ENCODE peak calls at places on chromosomes 5 and 9, in eight cellular contexts. One of them, this sample, is unnamed.

GRCh38 chr5:111259636-111260035 is 35.5 kb downstream of the CAMK4 start:
- DNase-seq in H9: no peak
- DNase-seq in midbrain: no peak
- DNase-seq in stimulated activated CD4-positive, alpha-beta T cell treated with anti-CD3 and anti-CD28 coated beads, Interleukin-15, amount 100 ng/mL, for 1 hour: no peak
- DNase-seq in naive thymus-derived CD8-positive, alpha-beta T cell: no peak
- DNase-seq in AG04449: no peak
- DNase-seq in SK-MEL-5: no peak
- DNase-seq in cardiac fibroblast: no peak
- DNase-seq in this sample: no peak

GRCh38 chr5:180808461-180809000 is 5.9 kb upstream of the MGAT1 start:
- DNase-seq in H9: no peak
- DNase-seq in midbrain: no peak
- DNase-seq in stimulated activated CD4-positive, alpha-beta T cell treated with anti-CD3 and anti-CD28 coated beads, Interleukin-15, amount 100 ng/mL, for 1 hour: no peak
- DNase-seq in naive thymus-derived CD8-positive, alpha-beta T cell: no peak
- DNase-seq in AG04449: no peak
- DNase-seq in SK-MEL-5: no peak
- DNase-seq in cardiac fibroblast: no peak
- DNase-seq in this sample: no peak

GRCh38 chr5:143143973-143144372 is 259.5 kb downstream of the NR3C1 start:
- DNase-seq in H9: no peak
- DNase-seq in midbrain: no peak
- DNase-seq in stimulated activated CD4-positive, alpha-beta T cell treated with anti-CD3 and anti-CD28 coated beads, Interleukin-15, amount 100 ng/mL, for 1 hour: no peak
- DNase-seq in naive thymus-derived CD8-positive, alpha-beta T cell: no peak
- DNase-seq in AG04449: no peak
- DNase-seq in SK-MEL-5: no peak
- DNase-seq in cardiac fibroblast: peak
- DNase-seq in this sample: peak

GRCh38 chr5:172129174-172129764 is 58.8 kb downstream of the STK10 start:
- DNase-seq in H9: no peak
- DNase-seq in midbrain: no peak
- DNase-seq in stimulated activated CD4-positive, alpha-beta T cell treated with anti-CD3 and anti-CD28 coated beads, Interleukin-15, amount 100 ng/mL, for 1 hour: no peak
- DNase-seq in naive thymus-derived CD8-positive, alpha-beta T cell: no peak
- DNase-seq in AG04449: no peak
- DNase-seq in SK-MEL-5: no peak
- DNase-seq in cardiac fibroblast: no peak
- DNase-seq in this sample: no peak

GRCh38 chr9:130337784-130338380 is 72.3 kb downstream of the HMCN2 start:
- DNase-seq in H9: no peak
- DNase-seq in midbrain: no peak
- DNase-seq in stimulated activated CD4-positive, alpha-beta T cell treated with anti-CD3 and anti-CD28 coated beads, Interleukin-15, amount 100 ng/mL, for 1 hour: no peak
- DNase-seq in naive thymus-derived CD8-positive, alpha-beta T cell: no peak
- DNase-seq in AG04449: no peak
- DNase-seq in SK-MEL-5: no peak
- DNase-seq in cardiac fibroblast: no peak
- DNase-seq in this sample: no peak

GRCh38 chr9:12640866-12641636 is 52.1 kb upstream of the TYRP1 start:
- DNase-seq in H9: no peak
- DNase-seq in midbrain: no peak
- DNase-seq in stimulated activated CD4-positive, alpha-beta T cell treated with anti-CD3 and anti-CD28 coated beads, Interleukin-15, amount 100 ng/mL, for 1 hour: no peak
- DNase-seq in naive thymus-derived CD8-positive, alpha-beta T cell: no peak
- DNase-seq in AG04449: no peak
- DNase-seq in SK-MEL-5: peak
- DNase-seq in cardiac fibroblast: no peak
- DNase-seq in this sample: no peak

GRCh38 chr9:136107155-136107952 is 11.3 kb downstream of the TMEM250 start:
- DNase-seq in H9: peak
- DNase-seq in midbrain: no peak
- DNase-seq in stimulated activated CD4-positive, alpha-beta T cell treated with anti-CD3 and anti-CD28 coated beads, Interleukin-15, amount 100 ng/mL, for 1 hour: no peak
- DNase-seq in naive thymus-derived CD8-positive, alpha-beta T cell: peak
- DNase-seq in AG04449: no peak
- DNase-seq in SK-MEL-5: no peak
- DNase-seq in cardiac fibroblast: no peak
- DNase-seq in this sample: no peak

GRCh38 chr5:95973793-95974325 is 12.2 kb upstream of the ELL2 start:
- DNase-seq in H9: no peak
- DNase-seq in midbrain: no peak
- DNase-seq in stimulated activated CD4-positive, alpha-beta T cell treated with anti-CD3 and anti-CD28 coated beads, Interleukin-15, amount 100 ng/mL, for 1 hour: no peak
- DNase-seq in naive thymus-derived CD8-positive, alpha-beta T cell: no peak
- DNase-seq in AG04449: no peak
- DNase-seq in SK-MEL-5: no peak
- DNase-seq in cardiac fibroblast: peak
- DNase-seq in this sample: no peak

GRCh38 chr5:100615362-100615761 is 80.2 kb downstream of the FAM174A start:
- DNase-seq in H9: no peak
- DNase-seq in midbrain: no peak
- DNase-seq in stimulated activated CD4-positive, alpha-beta T cell treated with anti-CD3 and anti-CD28 coated beads, Interleukin-15, amount 100 ng/mL, for 1 hour: no peak
- DNase-seq in naive thymus-derived CD8-positive, alpha-beta T cell: no peak
- DNase-seq in AG04449: no peak
- DNase-seq in SK-MEL-5: no peak
- DNase-seq in cardiac fibroblast: no peak
- DNase-seq in this sample: no peak

GRCh38 chr9:80994892-80995291 is 694.5 kb downstream of the TLE1 start:
- DNase-seq in H9: no peak
- DNase-seq in midbrain: no peak
- DNase-seq in stimulated activated CD4-positive, alpha-beta T cell treated with anti-CD3 and anti-CD28 coated beads, Interleukin-15, amount 100 ng/mL, for 1 hour: no peak
- DNase-seq in naive thymus-derived CD8-positive, alpha-beta T cell: no peak
- DNase-seq in AG04449: no peak
- DNase-seq in SK-MEL-5: no peak
- DNase-seq in cardiac fibroblast: peak
- DNase-seq in this sample: no peak

GRCh38 chr5:129966071-129966470 is 61.8 kb downstream of the CHSY3 start:
- DNase-seq in H9: no peak
- DNase-seq in midbrain: no peak
- DNase-seq in stimulated activated CD4-positive, alpha-beta T cell treated with anti-CD3 and anti-CD28 coated beads, Interleukin-15, amount 100 ng/mL, for 1 hour: no peak
- DNase-seq in naive thymus-derived CD8-positive, alpha-beta T cell: no peak
- DNase-seq in AG04449: no peak
- DNase-seq in SK-MEL-5: no peak
- DNase-seq in cardiac fibroblast: no peak
- DNase-seq in this sample: no peak

GRCh38 chr5:108481355-108481931 is 99.5 kb upstream of the FBXL17 start:
- DNase-seq in H9: peak
- DNase-seq in midbrain: peak
- DNase-seq in stimulated activated CD4-positive, alpha-beta T cell treated with anti-CD3 and anti-CD28 coated beads, Interleukin-15, amount 100 ng/mL, for 1 hour: no peak
- DNase-seq in naive thymus-derived CD8-positive, alpha-beta T cell: no peak
- DNase-seq in AG04449: no peak
- DNase-seq in SK-MEL-5: peak
- DNase-seq in cardiac fibroblast: peak
- DNase-seq in this sample: peak

GRCh38 chr5:117165068-117165467 is 590.4 kb upstream of the SEMA6A start:
- DNase-seq in H9: no peak
- DNase-seq in midbrain: peak
- DNase-seq in stimulated activated CD4-positive, alpha-beta T cell treated with anti-CD3 and anti-CD28 coated beads, Interleukin-15, amount 100 ng/mL, for 1 hour: no peak
- DNase-seq in naive thymus-derived CD8-positive, alpha-beta T cell: no peak
- DNase-seq in AG04449: no peak
- DNase-seq in SK-MEL-5: no peak
- DNase-seq in cardiac fibroblast: no peak
- DNase-seq in this sample: no peak

GRCh38 chr9:131030978-131031641 is 22.1 kb downstream of the LAMC3 start:
- DNase-seq in H9: no peak
- DNase-seq in midbrain: no peak
- DNase-seq in stimulated activated CD4-positive, alpha-beta T cell treated with anti-CD3 and anti-CD28 coated beads, Interleukin-15, amount 100 ng/mL, for 1 hour: no peak
- DNase-seq in naive thymus-derived CD8-positive, alpha-beta T cell: no peak
- DNase-seq in AG04449: no peak
- DNase-seq in SK-MEL-5: no peak
- DNase-seq in cardiac fibroblast: no peak
- DNase-seq in this sample: no peak

GRCh38 chr5:151062405-151063135 is 18.3 kb downstream of the TNIP1 start:
- DNase-seq in H9: no peak
- DNase-seq in midbrain: no peak
- DNase-seq in stimulated activated CD4-positive, alpha-beta T cell treated with anti-CD3 and anti-CD28 coated beads, Interleukin-15, amount 100 ng/mL, for 1 hour: no peak
- DNase-seq in naive thymus-derived CD8-positive, alpha-beta T cell: no peak
- DNase-seq in AG04449: no peak
- DNase-seq in SK-MEL-5: no peak
- DNase-seq in cardiac fibroblast: no peak
- DNase-seq in this sample: no peak

GRCh38 chr9:114397848-114398605 is 10.2 kb upstream of the AKNA start:
- DNase-seq in H9: peak
- DNase-seq in midbrain: peak
- DNase-seq in stimulated activated CD4-positive, alpha-beta T cell treated with anti-CD3 and anti-CD28 coated beads, Interleukin-15, amount 100 ng/mL, for 1 hour: peak
- DNase-seq in naive thymus-derived CD8-positive, alpha-beta T cell: peak
- DNase-seq in AG04449: no peak
- DNase-seq in SK-MEL-5: peak
- DNase-seq in cardiac fibroblast: peak
- DNase-seq in this sample: peak

GRCh38 chr5:126069329-126069728 is 353.9 kb upstream of the GRAMD2B start:
- DNase-seq in H9: no peak
- DNase-seq in midbrain: no peak
- DNase-seq in stimulated activated CD4-positive, alpha-beta T cell treated with anti-CD3 and anti-CD28 coated beads, Interleukin-15, amount 100 ng/mL, for 1 hour: no peak
- DNase-seq in naive thymus-derived CD8-positive, alpha-beta T cell: no peak
- DNase-seq in AG04449: no peak
- DNase-seq in SK-MEL-5: no peak
- DNase-seq in cardiac fibroblast: no peak
- DNase-seq in this sample: no peak

GRCh38 chr5:38369692-38370091 is 111.3 kb downstream of the EGFLAM start:
- DNase-seq in H9: no peak
- DNase-seq in midbrain: no peak
- DNase-seq in stimulated activated CD4-positive, alpha-beta T cell treated with anti-CD3 and anti-CD28 coated beads, Interleukin-15, amount 100 ng/mL, for 1 hour: no peak
- DNase-seq in naive thymus-derived CD8-positive, alpha-beta T cell: no peak
- DNase-seq in AG04449: no peak
- DNase-seq in SK-MEL-5: no peak
- DNase-seq in cardiac fibroblast: peak
- DNase-seq in this sample: no peak

GRCh38 chr5:149537374-149537959 is 13.8 kb downstream of the CSNK1A1 start:
- DNase-seq in H9: no peak
- DNase-seq in midbrain: no peak
- DNase-seq in stimulated activated CD4-positive, alpha-beta T cell treated with anti-CD3 and anti-CD28 coated beads, Interleukin-15, amount 100 ng/mL, for 1 hour: no peak
- DNase-seq in naive thymus-derived CD8-positive, alpha-beta T cell: no peak
- DNase-seq in AG04449: no peak
- DNase-seq in SK-MEL-5: no peak
- DNase-seq in cardiac fibroblast: no peak
- DNase-seq in this sample: no peak

GRCh38 chr5:176535101-176535654 is 2.0 kb downstream of the RNF44 start:
- DNase-seq in H9: no peak
- DNase-seq in midbrain: peak
- DNase-seq in stimulated activated CD4-positive, alpha-beta T cell treated with anti-CD3 and anti-CD28 coated beads, Interleukin-15, amount 100 ng/mL, for 1 hour: no peak
- DNase-seq in naive thymus-derived CD8-positive, alpha-beta T cell: peak
- DNase-seq in AG04449: no peak
- DNase-seq in SK-MEL-5: no peak
- DNase-seq in cardiac fibroblast: no peak
- DNase-seq in this sample: peak

GRCh38 chr9:115522928-115523327 is 405.0 kb upstream of the TNC start:
- DNase-seq in H9: no peak
- DNase-seq in midbrain: no peak
- DNase-seq in stimulated activated CD4-positive, alpha-beta T cell treated with anti-CD3 and anti-CD28 coated beads, Interleukin-15, amount 100 ng/mL, for 1 hour: no peak
- DNase-seq in naive thymus-derived CD8-positive, alpha-beta T cell: no peak
- DNase-seq in AG04449: no peak
- DNase-seq in SK-MEL-5: no peak
- DNase-seq in cardiac fibroblast: no peak
- DNase-seq in this sample: no peak

GRCh38 chr5:81203729-81204128 is 29.4 kb upstream of the CKMT2 start:
- DNase-seq in H9: no peak
- DNase-seq in midbrain: no peak
- DNase-seq in stimulated activated CD4-positive, alpha-beta T cell treated with anti-CD3 and anti-CD28 coated beads, Interleukin-15, amount 100 ng/mL, for 1 hour: no peak
- DNase-seq in naive thymus-derived CD8-positive, alpha-beta T cell: no peak
- DNase-seq in AG04449: no peak
- DNase-seq in SK-MEL-5: no peak
- DNase-seq in cardiac fibroblast: no peak
- DNase-seq in this sample: no peak

GRCh38 chr5:172454355-172455086 is at the start of gene SH3PXD2B:
- DNase-seq in H9: peak
- DNase-seq in midbrain: peak
- DNase-seq in stimulated activated CD4-positive, alpha-beta T cell treated with anti-CD3 and anti-CD28 coated beads, Interleukin-15, amount 100 ng/mL, for 1 hour: peak
- DNase-seq in naive thymus-derived CD8-positive, alpha-beta T cell: peak
- DNase-seq in AG04449: no peak
- DNase-seq in SK-MEL-5: peak
- DNase-seq in cardiac fibroblast: peak
- DNase-seq in this sample: peak

GRCh38 chr9:70551391-70551790 is 136.9 kb upstream of the KLF9 start:
- DNase-seq in H9: no peak
- DNase-seq in midbrain: no peak
- DNase-seq in stimulated activated CD4-positive, alpha-beta T cell treated with anti-CD3 and anti-CD28 coated beads, Interleukin-15, amount 100 ng/mL, for 1 hour: no peak
- DNase-seq in naive thymus-derived CD8-positive, alpha-beta T cell: no peak
- DNase-seq in AG04449: no peak
- DNase-seq in SK-MEL-5: no peak
- DNase-seq in cardiac fibroblast: peak
- DNase-seq in this sample: peak

GRCh38 chr5:112492291-112492690 is 73.2 kb upstream of the EPB41L4A start:
- DNase-seq in H9: peak
- DNase-seq in midbrain: peak
- DNase-seq in stimulated activated CD4-positive, alpha-beta T cell treated with anti-CD3 and anti-CD28 coated beads, Interleukin-15, amount 100 ng/mL, for 1 hour: no peak
- DNase-seq in naive thymus-derived CD8-positive, alpha-beta T cell: no peak
- DNase-seq in AG04449: peak
- DNase-seq in SK-MEL-5: peak
- DNase-seq in cardiac fibroblast: peak
- DNase-seq in this sample: peak

GRCh38 chr9:80401243-80401642 is 829.5 kb downstream of the TLE4 start:
- DNase-seq in H9: no peak
- DNase-seq in midbrain: no peak
- DNase-seq in stimulated activated CD4-positive, alpha-beta T cell treated with anti-CD3 and anti-CD28 coated beads, Interleukin-15, amount 100 ng/mL, for 1 hour: no peak
- DNase-seq in naive thymus-derived CD8-positive, alpha-beta T cell: no peak
- DNase-seq in AG04449: no peak
- DNase-seq in SK-MEL-5: no peak
- DNase-seq in cardiac fibroblast: no peak
- DNase-seq in this sample: no peak

GRCh38 chr9:113602126-113603119 is 138.9 kb downstream of the RGS3 start:
- DNase-seq in H9: peak
- DNase-seq in midbrain: no peak
- DNase-seq in stimulated activated CD4-positive, alpha-beta T cell treated with anti-CD3 and anti-CD28 coated beads, Interleukin-15, amount 100 ng/mL, for 1 hour: peak
- DNase-seq in naive thymus-derived CD8-positive, alpha-beta T cell: no peak
- DNase-seq in AG04449: no peak
- DNase-seq in SK-MEL-5: peak
- DNase-seq in cardiac fibroblast: peak
- DNase-seq in this sample: peak

GRCh38 chr9:113428062-113428600 is 17.6 kb downstream of the C9orf43 start:
- DNase-seq in H9: no peak
- DNase-seq in midbrain: no peak
- DNase-seq in stimulated activated CD4-positive, alpha-beta T cell treated with anti-CD3 and anti-CD28 coated beads, Interleukin-15, amount 100 ng/mL, for 1 hour: no peak
- DNase-seq in naive thymus-derived CD8-positive, alpha-beta T cell: no peak
- DNase-seq in AG04449: no peak
- DNase-seq in SK-MEL-5: no peak
- DNase-seq in cardiac fibroblast: no peak
- DNase-seq in this sample: no peak

GRCh38 chr5:87113848-87114247 is 153.8 kb upstream of the RASA1 start:
- DNase-seq in H9: no peak
- DNase-seq in midbrain: no peak
- DNase-seq in stimulated activated CD4-positive, alpha-beta T cell treated with anti-CD3 and anti-CD28 coated beads, Interleukin-15, amount 100 ng/mL, for 1 hour: no peak
- DNase-seq in naive thymus-derived CD8-positive, alpha-beta T cell: no peak
- DNase-seq in AG04449: peak
- DNase-seq in SK-MEL-5: no peak
- DNase-seq in cardiac fibroblast: peak
- DNase-seq in this sample: peak

GRCh38 chr9:5893591-5894236 is 3.0 kb downstream of the MLANA start:
- DNase-seq in H9: no peak
- DNase-seq in midbrain: no peak
- DNase-seq in stimulated activated CD4-positive, alpha-beta T cell treated with anti-CD3 and anti-CD28 coated beads, Interleukin-15, amount 100 ng/mL, for 1 hour: no peak
- DNase-seq in naive thymus-derived CD8-positive, alpha-beta T cell: no peak
- DNase-seq in AG04449: no peak
- DNase-seq in SK-MEL-5: peak
- DNase-seq in cardiac fibroblast: no peak
- DNase-seq in this sample: no peak

GRCh38 chr5:9617191-9617590 is 13.0 kb downstream of the TAS2R1 start:
- DNase-seq in H9: no peak
- DNase-seq in midbrain: no peak
- DNase-seq in stimulated activated CD4-positive, alpha-beta T cell treated with anti-CD3 and anti-CD28 coated beads, Interleukin-15, amount 100 ng/mL, for 1 hour: no peak
- DNase-seq in naive thymus-derived CD8-positive, alpha-beta T cell: no peak
- DNase-seq in AG04449: no peak
- DNase-seq in SK-MEL-5: peak
- DNase-seq in cardiac fibroblast: no peak
- DNase-seq in this sample: peak

GRCh38 chr5:80284720-80285119 is 28.9 kb upstream of the SERINC5 start:
- DNase-seq in H9: no peak
- DNase-seq in midbrain: no peak
- DNase-seq in stimulated activated CD4-positive, alpha-beta T cell treated with anti-CD3 and anti-CD28 coated beads, Interleukin-15, amount 100 ng/mL, for 1 hour: no peak
- DNase-seq in naive thymus-derived CD8-positive, alpha-beta T cell: no peak
- DNase-seq in AG04449: no peak
- DNase-seq in SK-MEL-5: no peak
- DNase-seq in cardiac fibroblast: no peak
- DNase-seq in this sample: no peak

GRCh38 chr5:119356384-119357188 is 767 bp downstream of the TNFAIP8 start:
- DNase-seq in H9: no peak
- DNase-seq in midbrain: peak
- DNase-seq in stimulated activated CD4-positive, alpha-beta T cell treated with anti-CD3 and anti-CD28 coated beads, Interleukin-15, amount 100 ng/mL, for 1 hour: no peak
- DNase-seq in naive thymus-derived CD8-positive, alpha-beta T cell: no peak
- DNase-seq in AG04449: no peak
- DNase-seq in SK-MEL-5: peak
- DNase-seq in cardiac fibroblast: peak
- DNase-seq in this sample: no peak

GRCh38 chr5:56375011-56375410 is 141.9 kb upstream of the ANKRD55 start:
- DNase-seq in H9: no peak
- DNase-seq in midbrain: no peak
- DNase-seq in stimulated activated CD4-positive, alpha-beta T cell treated with anti-CD3 and anti-CD28 coated beads, Interleukin-15, amount 100 ng/mL, for 1 hour: no peak
- DNase-seq in naive thymus-derived CD8-positive, alpha-beta T cell: no peak
- DNase-seq in AG04449: no peak
- DNase-seq in SK-MEL-5: no peak
- DNase-seq in cardiac fibroblast: no peak
- DNase-seq in this sample: no peak

This sample was measured in AG08395.